ENCODE peak calls at places on chromosomes 12 and 14, in nine cellular contexts. S is HFF-Myc; P is BJ; M is BE2C; O is activated CD4-positive, alpha-beta T cell treated with anti-CD3 and anti-CD28 coated beads, Interleukin-2, amount 10 ng/mL, durations not matched to agents 7 days and 5 days; R is AG10803; U is RWPE1; Z is cardiac fibroblast; J is body of pancreas. Y is an unnamed sample.

GRCh38 chr14:50040401-50040775 is 76.0 kb downstream of the VCPKMT start:
- DNase-seq in M (no peak), S (peak; percentile 65), J (no peak), R (peak; percentile 67), U (peak; percentile 76), O (peak; percentile 56), Z (peak; percentile 74), P (no peak), Y (no peak)

GRCh38 chr14:35400707-35401421 is 3.7 kb downstream of the NFKBIA start:
- DNase-seq in O (no peak), M (no peak), P (no peak), S (no peak), R (no peak), Z (no peak), U (no peak), J (no peak), Y (peak; percentile 22)

GRCh38 chr12:67772276-67773169 is 124.0 kb downstream of the DYRK2 start:
- DNase-seq in P (no peak), O (no peak), Z (peak; percentile 58), U (no peak), J (no peak), R (peak; percentile 18), S (no peak), M (peak; percentile 43), Y (no peak)

GRCh38 chr14:82420874-82421273 is 887.2 kb upstream of the SEL1L start:
- DNase-seq in M (no peak), U (no peak), R (no peak), P (no peak), S (no peak), Z (no peak), J (no peak), O (no peak), Y (no peak)

GRCh38 chr14:38592764-38593442 is 337.0 kb upstream of the CLEC14A start:
- DNase-seq in M (no peak), U (no peak), O (no peak), Z (no peak), S (no peak), J (no peak), R (peak; percentile 54), P (no peak), Y (no peak)

GRCh38 chr12:100539209-100539608 is 34.3 kb upstream of the GAS2L3 start:
- DNase-seq in M (no peak), P (no peak), Z (peak; percentile 45), O (peak; percentile 26), J (no peak), R (peak; percentile 19), S (no peak), U (peak; percentile 13), Y (peak; percentile 31)

GRCh38 chr12:55829967-55830600 is 697 bp upstream of the DNAJC14 start:
- DNase-seq in Z (no peak), P (no peak), M (no peak), S (no peak), J (peak; percentile 69), U (peak; percentile 30), R (no peak), O (peak; percentile 31), Y (peak; percentile 78)

GRCh38 chr12:10030446-10030845 is at the start of gene CLEC9A:
- DNase-seq in R (no peak), Z (no peak), M (no peak), U (no peak), O (no peak), P (no peak), J (no peak), S (no peak), Y (no peak)

GRCh38 chr14:56195727-56196126 is 77.5 kb downstream of the PELI2 start:
- DNase-seq in R (peak; percentile 75), Z (no peak), J (no peak), P (peak; percentile 44), O (peak; percentile 37), S (peak; percentile 85), M (peak; percentile 26), U (no peak), Y (peak; percentile 8)

GRCh38 chr12:23655884-23656283 is 293.6 kb downstream of the SOX5 start:
- DNase-seq in P (no peak), J (no peak), S (no peak), R (no peak), M (no peak), O (no peak), Z (no peak), U (no peak), Y (no peak)

GRCh38 chr12:15984097-15984800 is 73.1 kb downstream of the DERA start:
- DNase-seq in M (no peak), R (no peak), P (no peak), U (no peak), J (no peak), O (no peak), Z (no peak), S (no peak), Y (no peak)

GRCh38 chr12:80293347-80293746 is 150.7 kb upstream of the PTPRQ start:
- DNase-seq in U (no peak), M (no peak), R (no peak), O (no peak), S (no peak), Z (no peak), J (no peak), P (no peak), Y (no peak)

GRCh38 chr12:52207895-52208294 is 16.1 kb upstream of the KRT80 start:
- DNase-seq in Z (peak; percentile 86), J (peak; percentile 95), U (no peak), R (peak; percentile 61), M (peak; percentile 75), S (no peak), P (no peak), O (no peak), Y (no peak)